ENCODE peak calls at places on chromosome 16, in four cellular contexts. U is HepG2, M is K562, K is H1. C is an unnamed sample.

GRCh38 chr16:19095699-19096098 is 18.1 kb upstream of the ITPRIPL2 start:
- DNase-seq in M (no peak), K (no peak), U (no peak), C (peak; percentile 67)

GRCh38 chr16:83813818-83814653 is 6.3 kb downstream of the HSBP1 start:
- DNase-seq in U (peak; percentile 73), M (no peak), K (peak; percentile 26), C (no peak)

GRCh38 chr16:27374794-27375499 is 27.0 kb upstream of the IL21R start:
- DNase-seq in K (peak; percentile 93), M (peak; percentile 80), U (peak; percentile 92), C (peak; percentile 94)

GRCh38 chr16:86609661-86610060 is 31.3 kb downstream of the FOXL1 start:
- DNase-seq in M (no peak), K (no peak), U (no peak), C (no peak)

GRCh38 chr16:84292032-84292431 is 2.6 kb upstream of the WFDC1 start:
- DNase-seq in U (no peak), K (no peak), M (no peak), C (no peak)

GRCh38 chr16:73196670-73197069 is 148.7 kb upstream of the ZFHX3 start:
- DNase-seq in U (peak; percentile 70), K (peak; percentile 74), M (peak; percentile 62), C (peak; percentile 54)

GRCh38 chr16:11603331-11603750 is 16.6 kb upstream of the LITAF start:
- DNase-seq in K (no peak), M (no peak), U (no peak), C (no peak)

GRCh38 chr16:19284207-19284606 is 1.3 kb upstream of the CLEC19A start:
- DNase-seq in U (no peak), K (no peak), M (no peak), C (peak; percentile 63)

GRCh38 chr16:64926476-64926875 is 195.4 kb downstream of the CDH11 start:
- DNase-seq in M (no peak), K (no peak), U (no peak), C (no peak)

GRCh38 chr16:57024894-57025680 is 35.7 kb downstream of the NLRC5 start:
- DNase-seq in U (no peak), K (no peak), M (no peak), C (no peak)

GRCh38 chr16:58732545-58733247 is 1.4 kb downstream of the GOT2 start:
- DNase-seq in M (no peak), U (no peak), K (no peak), C (no peak)

GRCh38 chr16:17070882-17071592 is 399.7 kb downstream of the XYLT1 start:
- DNase-seq in U (no peak), M (no peak), K (peak; percentile 61), C (no peak)

GRCh38 chr16:88702364-88703210 is 3.6 kb downstream of the RNF166 start:
- DNase-seq in U (no peak), M (no peak), K (no peak), C (no peak)

GRCh38 chr16:26510924-26511323 is 555.8 kb upstream of the C16orf82 start:
- DNase-seq in M (no peak), K (no peak), U (no peak), C (no peak)

GRCh38 chr16:2008631-2009301 is 855 bp downstream of the ZNF598 start:
- DNase-seq in U (peak; percentile 65), K (no peak), M (peak; percentile 51), C (no peak)
- H3K27ac ChIP-seq in U (peak overlapping the region; percentile 78), K (no peak overlapping the region), M (peak overlapping the region; percentile 89), C (peak overlapping the region; percentile 92)

DNA sequence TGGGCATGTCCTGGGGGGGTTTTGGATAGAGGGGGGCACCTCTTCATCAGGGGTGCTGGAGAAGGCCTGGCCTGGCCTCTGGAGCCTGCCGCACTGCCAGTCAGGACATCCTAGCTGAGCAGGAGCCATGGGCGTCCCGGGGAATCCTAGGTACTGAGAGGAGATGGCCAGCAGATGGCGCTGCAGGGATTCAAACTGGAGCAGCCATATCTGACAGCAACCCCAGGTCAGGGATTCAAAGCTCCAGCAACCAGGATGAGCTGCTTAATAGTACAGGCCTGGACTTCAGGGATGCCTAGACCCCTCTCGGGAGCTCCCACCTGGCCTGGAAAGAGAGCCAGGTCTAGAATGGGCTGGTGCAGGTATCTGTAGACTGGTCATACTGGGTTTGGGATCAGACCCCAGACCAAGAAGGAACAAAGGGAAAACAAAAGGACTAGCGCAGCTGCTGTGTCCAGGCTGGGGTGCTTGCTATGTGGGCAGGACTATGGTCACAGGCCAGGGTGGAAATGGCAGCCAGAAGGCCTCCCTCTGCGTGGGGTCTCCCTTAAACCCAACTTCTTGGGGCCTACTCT is 306.9 kb upstream of the RBFOX1 start:
- DNase-seq in U (peak; percentile 71), K (peak; percentile 94), M (peak; percentile 76), C (no peak)
- TF ChIP-seq FOSL1 in U (no peak), K (no peak), M (no peak), C (no peak)

DNA sequence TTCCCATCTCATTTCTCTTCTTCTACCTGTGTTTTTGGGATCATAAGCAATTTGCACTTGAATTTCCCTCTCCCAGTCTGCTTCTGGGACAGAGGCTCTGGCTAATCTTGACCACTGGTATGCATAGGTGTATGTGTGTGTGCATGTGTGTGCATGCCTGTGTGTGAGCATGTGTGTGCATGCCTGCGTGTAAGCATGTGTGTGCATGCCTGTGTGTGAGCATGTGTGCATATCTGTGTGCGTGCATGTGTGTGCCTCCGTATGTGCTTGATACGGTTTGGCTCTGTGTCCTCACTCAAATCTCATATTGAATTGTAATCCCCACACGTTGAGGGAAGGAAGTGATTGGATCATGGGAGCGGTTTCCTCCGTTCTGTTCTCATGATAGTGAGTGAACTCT is 77.7 kb downstream of the HAPSTR1 start:
- DNase-seq in M (no peak), K (no peak), U (no peak), C (no peak)
- H3K27ac ChIP-seq in M (no peak overlapping the region), K (no peak overlapping the region), U (no peak overlapping the region), C (no peak overlapping the region)

DNA sequence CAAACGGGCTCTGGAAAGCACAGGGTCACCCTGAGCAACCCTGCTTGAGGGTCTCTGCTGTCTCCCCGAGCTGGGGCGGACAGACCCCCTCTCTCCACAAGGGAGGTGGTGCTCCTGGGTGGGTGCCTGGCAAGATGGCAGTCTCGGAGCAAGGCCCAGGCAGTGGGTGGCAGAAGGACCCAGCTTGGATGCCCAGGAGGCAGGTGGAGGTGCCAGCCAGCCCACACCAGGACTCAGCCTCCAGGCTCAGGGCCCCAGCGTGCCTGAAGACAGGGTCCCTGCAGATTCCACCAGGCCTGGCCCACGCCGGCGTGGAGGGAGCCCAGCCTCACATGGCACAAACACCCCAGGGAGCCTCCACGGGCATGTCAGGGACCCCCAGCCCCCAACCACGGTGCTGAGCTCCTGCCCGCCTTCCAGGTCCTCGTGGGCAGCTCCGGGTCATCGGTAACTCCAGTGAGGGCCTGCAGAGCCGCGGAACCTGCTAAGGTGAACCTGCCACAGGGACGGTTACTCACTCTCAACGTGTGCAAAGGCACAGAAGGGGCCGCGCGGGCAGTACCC is 20.8 kb downstream of the UNKL start:
- DNase-seq in U (no peak), K (no peak), M (no peak), C (no peak)
- TF ChIP-seq FOSL1 in U (no peak), K (no peak), M (no peak), C (no peak)

DNA sequence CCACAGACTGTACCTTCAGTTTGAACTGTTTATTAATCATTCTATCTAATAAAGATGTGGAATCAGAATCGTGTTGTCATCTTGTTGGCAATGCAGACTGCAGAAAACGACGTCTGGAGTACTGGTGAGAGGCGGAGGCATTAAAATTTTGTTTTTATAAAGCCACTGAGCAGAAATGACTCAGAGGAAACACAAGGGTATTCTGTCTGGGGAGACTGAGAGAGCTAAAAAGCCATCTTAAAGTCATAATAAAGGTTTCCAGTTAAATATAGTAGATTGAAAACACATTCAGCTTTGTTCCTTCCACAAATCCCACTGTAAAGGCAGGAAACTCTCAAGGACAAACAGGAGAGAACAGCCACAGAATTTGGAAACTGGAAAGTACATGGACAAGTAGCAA is 74.2 kb downstream of the CPPED1 start:
- DNase-seq in K (no peak), U (no peak), M (no peak), C (no peak)
- H3K27ac ChIP-seq in K (no peak overlapping the region), U (no peak overlapping the region), M (no peak overlapping the region), C (no peak overlapping the region)

DNA sequence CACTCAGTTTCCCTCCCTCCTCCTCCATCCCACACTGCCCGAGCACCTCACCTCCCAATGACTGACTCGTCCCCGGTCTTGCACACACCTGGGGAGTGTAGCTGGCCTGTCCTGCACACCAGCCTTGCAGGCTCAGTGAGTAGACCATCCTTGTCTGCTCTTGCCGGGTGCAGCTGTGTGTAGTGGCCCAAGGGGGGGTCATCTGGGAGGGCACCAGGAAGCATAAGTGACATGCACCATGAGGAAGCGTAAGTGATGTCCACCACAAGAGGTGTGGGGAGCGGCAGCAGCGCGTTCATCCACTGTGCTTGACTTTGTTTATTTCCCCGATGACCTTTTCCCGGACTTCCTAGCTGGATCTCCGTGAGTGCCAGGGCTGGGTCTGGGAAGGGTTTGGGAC is 45.5 kb upstream of the CDR2 start:
- DNase-seq in K (peak; percentile 35), M (no peak), U (no peak), C (no peak)
- TF ChIP-seq FOSL1 in K (no peak), M (no peak), U (no peak), C (no peak)

GRCh38 chr16:67396775-67397450 is 3.6 kb upstream of the TPPP3 start:
- DNase-seq in U (no peak), K (no peak), M (no peak), C (no peak)

GRCh38 chr16:67396159-67396774 is 3.0 kb upstream of the TPPP3 start:
- DNase-seq in M (peak; percentile 92), U (peak; percentile 96), K (peak; percentile 80), C (peak; percentile 71)

GRCh38 chr16:67394271-67395104 is 1.2 kb upstream of the TPPP3 start:
- DNase-seq in M (no peak), U (no peak), K (peak; percentile 70), C (no peak)

GRCh38 chr16:67395105-67395457 is 1.8 kb upstream of the TPPP3 start:
- DNase-seq in K (no peak), U (no peak), M (no peak), C (no peak)

DNA sequence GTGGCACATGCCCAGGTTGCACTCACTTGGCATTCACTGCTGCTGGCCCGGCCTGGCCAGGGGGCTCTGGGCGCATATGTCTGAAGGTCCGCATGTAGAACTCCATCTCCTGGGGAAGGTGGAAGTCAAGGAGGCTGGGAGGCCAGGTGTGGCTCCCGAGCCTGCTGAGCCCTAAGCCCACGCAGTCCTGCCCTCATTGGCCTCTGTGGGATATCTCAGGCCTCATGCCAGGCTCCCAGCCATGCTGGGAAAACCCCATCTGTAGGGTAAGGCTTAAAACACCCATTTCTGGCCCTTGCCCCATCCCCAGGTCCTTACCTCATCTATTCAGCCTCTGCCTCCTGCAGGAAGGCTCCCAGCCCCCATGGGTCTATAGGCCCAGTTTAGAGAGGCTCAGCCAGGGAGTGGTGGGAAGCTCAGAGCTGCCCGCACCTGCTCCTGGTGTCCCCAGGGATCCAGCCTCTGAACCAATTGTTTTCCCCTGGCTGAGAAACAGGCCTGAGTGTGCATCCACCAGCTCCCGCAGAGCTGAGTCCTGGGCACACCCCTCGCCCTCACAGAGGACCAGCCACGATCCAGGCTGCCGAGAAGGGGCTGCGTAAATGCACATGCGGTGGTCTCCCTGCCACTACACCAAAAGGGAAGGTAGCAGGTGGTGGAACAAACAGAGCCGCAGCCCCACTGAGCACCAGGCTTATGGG is 2.3 kb upstream of the TPPP3 start:
- DNase-seq in K (no peak), U (no peak), M (no peak), C (no peak)
- H3K27ac ChIP-seq in K (no peak overlapping the region), U (no peak overlapping the region), M (no peak overlapping the region), C (peak overlapping the region; percentile 37)

C was measured in HCT116.